ENCODE peak calls at places on chromosomes 7 and 10, in eight cellular contexts. T, J, H, F, A, W, N and P are unnamed samples.
A peak's percentile ranks its signal among the peaks of the same experiment; 100 is the strongest.

GRCh38 chr7:1501487-1502270 is 2.5 kb downstream of the INTS1 start:
- DNase-seq in T (no peak), J (no peak), H (no peak), F (no peak), A (no peak), W (no peak), N (no peak), P (no peak)

GRCh38 chr7:106853250-106853908 is 11.7 kb upstream of the PIK3CG start:
- DNase-seq in T (no peak), J (no peak), H (no peak), F (no peak), A (no peak), W (no peak), N (no peak), P (no peak)

GRCh38 chr10:100653957-100654834 is 91.2 kb upstream of the PAX2 start:
- DNase-seq in T (peak; percentile 73), J (no peak), H (no peak), F (peak; percentile 35), A (no peak), W (peak; percentile 13), N (no peak), P (peak; percentile 44)

GRCh38 chr7:87317691-87318245 is 27.7 kb upstream of the CROT start:
- DNase-seq in T (no peak), J (no peak), H (no peak), F (no peak), A (no peak), W (no peak), N (no peak), P (no peak)

GRCh38 chr10:12846718-12847117 is 154.8 kb downstream of the CCDC3 start:
- DNase-seq in T (peak; percentile 83), J (no peak), H (no peak), F (peak; percentile 85), A (no peak), W (peak; percentile 31), N (no peak), P (peak; percentile 71)

GRCh38 chr7:7639421-7639820 is 1.1 kb upstream of the UMAD1 start:
- DNase-seq in T (no peak), J (no peak), H (no peak), F (no peak), A (no peak), W (peak; percentile 6), N (no peak), P (no peak)

GRCh38 chr10:119022846-119023552 is 6.5 kb upstream of the NANOS1 start:
- DNase-seq in T (peak; percentile 46), J (no peak), H (no peak), F (peak; percentile 37), A (no peak), W (peak; percentile 69), N (no peak), P (peak; percentile 46)

GRCh38 chr10:129709627-129710509 is 242.8 kb downstream of the MGMT start:
- DNase-seq in T (no peak), J (no peak), H (no peak), F (no peak), A (no peak), W (no peak), N (no peak), P (no peak)

GRCh38 chr7:102111063-102111757 is 175.5 kb upstream of the SH2B2 start:
- DNase-seq in T (no peak), J (no peak), H (no peak), F (no peak), A (no peak), W (peak; percentile 5), N (no peak), P (peak; percentile 14)

GRCh38 chr10:75525067-75525466 is 93.6 kb downstream of the LRMDA start:
- DNase-seq in T (no peak), J (no peak), H (no peak), F (no peak), A (no peak), W (no peak), N (no peak), P (no peak)

GRCh38 chr10:20114179-20114578 is 297.9 kb downstream of the PLXDC2 start:
- DNase-seq in T (no peak), J (no peak), H (no peak), F (no peak), A (no peak), W (no peak), N (no peak), P (no peak)

GRCh38 chr7:29641651-29642050 is 78.0 kb downstream of the PRR15 start:
- DNase-seq in T (no peak), J (no peak), H (no peak), F (no peak), A (no peak), W (peak; percentile 29), N (no peak), P (no peak)

GRCh38 chr7:66627876-66628360 is 763 bp upstream of the KCTD7 start:
- DNase-seq in T (no peak), J (peak; percentile 72), H (peak; percentile 15), F (peak; percentile 56), A (no peak), W (no peak), N (peak; percentile 2), P (no peak)

GRCh38 chr10:51301644-51302043 is 227.4 kb downstream of the PRKG1 start:
- DNase-seq in T (no peak), J (no peak), H (no peak), F (peak; percentile 51), A (no peak), W (peak; percentile 46), N (no peak), P (no peak)

GRCh38 chr7:19772858-19773337 is 519 bp downstream of the TMEM196 start:
- DNase-seq in T (peak; percentile 54), J (no peak), H (no peak), F (peak; percentile 42), A (no peak), W (peak; percentile 60), N (no peak), P (peak; percentile 42)

GRCh38 chr10:133529576-133529946 is 2.4 kb downstream of the CYP2E1 start:
- DNase-seq in T (no peak), J (no peak), H (no peak), F (no peak), A (no peak), W (no peak), N (no peak), P (no peak)

GRCh38 chr10:133528296-133528844 is 1.2 kb downstream of the CYP2E1 start:
- DNase-seq in T (peak; percentile 11), J (no peak), H (no peak), F (no peak), A (no peak), W (peak; percentile 9), N (no peak), P (no peak)

GRCh38 chr10:133532871-133533270 is 5.7 kb downstream of the CYP2E1 start:
- DNase-seq in T (no peak), J (no peak), H (no peak), F (no peak), A (no peak), W (no peak), N (no peak), P (no peak)

GRCh38 chr10:133528845-133529575 is 1.8 kb downstream of the CYP2E1 start:
- DNase-seq in T (peak; percentile 79), J (no peak), H (no peak), F (peak; percentile 30), A (no peak), W (peak; percentile 28), N (no peak), P (peak; percentile 10)

DNA sequence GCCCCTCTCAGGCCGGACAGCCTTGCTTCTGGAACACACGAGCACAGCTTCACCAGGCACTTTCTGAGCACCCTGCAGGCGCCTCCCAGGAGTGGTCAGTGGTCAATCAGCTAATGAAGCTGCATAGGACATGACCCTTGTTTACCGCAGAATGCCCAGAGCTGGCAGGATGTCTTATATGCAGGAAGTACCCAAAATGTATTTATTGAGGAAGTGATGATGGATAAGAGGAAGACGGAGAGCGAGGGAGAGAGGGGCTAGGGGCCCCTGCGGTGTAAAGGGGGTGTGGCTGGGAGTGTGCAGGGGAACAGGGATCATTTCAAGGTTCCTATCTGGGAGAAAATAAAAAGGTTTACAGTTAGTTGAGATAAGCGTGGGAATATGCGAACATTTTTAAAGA is 3.3 kb downstream of the CYP2E1 start:
- DNase-seq in T (no peak), J (no peak), H (no peak), F (no peak), A (no peak), W (no peak), N (no peak), P (no peak)
- H3K4me3 ChIP-seq in T (no peak overlapping the region), J (no peak overlapping the region), H (no peak overlapping the region), F (no peak overlapping the region), A (no peak overlapping the region), W (no peak overlapping the region), N (no peak overlapping the region), P (no peak overlapping the region)

DNA sequence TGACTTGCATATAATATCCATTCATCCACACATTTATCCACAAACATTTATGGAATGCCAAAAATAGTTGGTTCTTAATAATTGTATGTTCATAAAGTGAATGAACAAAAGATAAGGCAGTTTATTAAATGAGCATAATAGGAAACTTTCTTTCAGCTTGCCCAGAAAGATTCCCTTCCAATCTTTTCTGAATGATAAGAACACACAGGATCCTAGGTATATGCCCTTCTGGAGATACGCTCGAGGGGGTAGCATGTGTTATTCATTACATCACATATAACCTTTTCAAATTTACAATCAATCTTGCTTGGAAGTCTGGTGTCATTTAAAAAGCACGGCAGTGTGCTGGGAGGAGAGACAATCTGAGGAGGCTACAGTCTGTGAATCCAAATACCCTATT is 80.4 kb upstream of the PDK4 start:
- DNase-seq in T (no peak), J (no peak), H (no peak), F (no peak), A (no peak), W (no peak), N (no peak), P (no peak)
- TF ChIP-seq CTCF in T (no peak), J (no peak), H (no peak), F (no peak), A (no peak), W (no peak), N (no peak), P (no peak)

GRCh38 chr7:72265505-72265904 is 146.6 kb downstream of the CALN1 start:
- DNase-seq in T (no peak), J (no peak), H (no peak), F (no peak), A (no peak), W (no peak), N (no peak), P (no peak)
- H3K4me3 ChIP-seq in T (no peak overlapping the region), J (no peak overlapping the region), H (no peak overlapping the region), F (no peak overlapping the region), A (no peak overlapping the region), W (no peak overlapping the region), N (no peak overlapping the region), P (no peak overlapping the region)

GRCh38 chr10:104146871-104147270 is 24.9 kb downstream of the SFR1 start:
- DNase-seq in T (no peak), J (no peak), H (no peak), F (no peak), A (no peak), W (no peak), N (no peak), P (no peak)

GRCh38 chr10:104139221-104139620 is 17.2 kb downstream of the SFR1 start:
- DNase-seq in T (no peak), J (no peak), H (no peak), F (peak; percentile 19), A (no peak), W (no peak), N (no peak), P (peak; percentile 17)

GRCh38 chr10:104142081-104142480 is 20.1 kb downstream of the SFR1 start:
- DNase-seq in T (no peak), J (no peak), H (no peak), F (no peak), A (no peak), W (no peak), N (no peak), P (no peak)

GRCh38 chr10:104138131-104138530 is 16.2 kb downstream of the SFR1 start:
- DNase-seq in T (no peak), J (no peak), H (no peak), F (no peak), A (no peak), W (no peak), N (no peak), P (no peak)

GRCh38 chr10:104143829-104144228 is 21.9 kb downstream of the SFR1 start:
- DNase-seq in T (no peak), J (no peak), H (no peak), F (no peak), A (no peak), W (no peak), N (no peak), P (no peak)
- TF ChIP-seq CTCF in T (no peak), J (no peak), H (no peak), F (no peak), A (no peak), W (no peak), N (no peak), P (no peak)